ENCODE peak calls at places on chromosomes 6 and 20, in ten cellular contexts. Z is upper lobe of left lung; T is suprapubic skin; Y is uterus; P is HL-60; B is fibroblast of lung; A is right lobe of liver; X is H9; I is CD8-positive, alpha-beta T cell; V is IMR-90. H is an unnamed sample.

GRCh38 chr6:170279977-170280688 is 10.7 kb downstream of the DLL1 start:
- DNase-seq in Z (peak), T (no peak), Y (no peak), P (no peak), B (peak), A (peak), X (no peak), I (peak), V (peak), H (peak)

GRCh38 chr20:38633577-38634093 is 32.0 kb downstream of the ARHGAP40 start:
- DNase-seq in Z (no peak), T (no peak), Y (no peak), P (peak), B (peak), A (no peak), X (peak), I (peak), V (peak), H (peak)

GRCh38 chr20:41141153-41141815 is 3.9 kb downstream of the PLCG1 start:
- DNase-seq in Z (peak), T (no peak), Y (peak), P (no peak), B (peak), A (no peak), X (no peak), I (no peak), V (peak), H (no peak)

GRCh38 chr20:8527998-8528397 is 395.9 kb downstream of the PLCB1 start:
- DNase-seq in Z (no peak), T (no peak), Y (no peak), P (no peak), B (peak), A (no peak), X (no peak), I (no peak), V (peak), H (no peak)

GRCh38 chr6:159788757-159789376 is 535 bp downstream of the TCP1 start:
- DNase-seq in Z (peak), T (peak), Y (peak), P (no peak), B (peak), A (peak), X (peak), I (peak), V (peak), H (peak)

GRCh38 chr20:4626228-4626627 is 95.5 kb upstream of the PRND start:
- DNase-seq in Z (no peak), T (no peak), Y (no peak), P (no peak), B (no peak), A (no peak), X (no peak), I (no peak), V (no peak), H (no peak)

GRCh38 chr20:2867081-2867860 is 6.0 kb upstream of the PTPRA start:
- DNase-seq in Z (no peak), T (no peak), Y (no peak), P (no peak), B (no peak), A (no peak), X (no peak), I (no peak), V (no peak), H (no peak)

GRCh38 chr6:3913077-3913957 is 64.1 kb downstream of the FAM50B start:
- DNase-seq in Z (no peak), T (no peak), Y (peak), P (no peak), B (peak), A (no peak), X (no peak), I (no peak), V (peak), H (no peak)

GRCh38 chr20:63429992-63430391 is 42.5 kb downstream of the KCNQ2 start:
- DNase-seq in Z (peak), T (no peak), Y (no peak), P (no peak), B (no peak), A (no peak), X (no peak), I (no peak), V (no peak), H (no peak)

GRCh38 chr6:27422651-27423332 is 34.2 kb downstream of the ZNF391 start:
- DNase-seq in Z (no peak), T (no peak), Y (no peak), P (no peak), B (peak), A (no peak), X (peak), I (no peak), V (no peak), H (no peak)

GRCh38 chr6:13919861-13920260 is 4.9 kb upstream of the RNF182 start:
- DNase-seq in Z (no peak), T (no peak), Y (no peak), P (no peak), B (no peak), A (no peak), X (no peak), I (no peak), V (no peak), H (no peak)

GRCh38 chr6:19694697-19695096 is 142.5 kb upstream of the ID4 start:
- DNase-seq in Z (no peak), T (no peak), Y (no peak), P (no peak), B (no peak), A (no peak), X (no peak), I (no peak), V (no peak), H (no peak)

GRCh38 chr6:155377061-155377460 is 62.8 kb upstream of the TFB1M start:
- DNase-seq in Z (no peak), T (no peak), Y (no peak), P (no peak), B (peak), A (no peak), X (no peak), I (no peak), V (peak), H (no peak)

GRCh38 chr6:166488701-166489100 is 97.8 kb downstream of the RAMACL start:
- DNase-seq in Z (no peak), T (no peak), Y (no peak), P (no peak), B (no peak), A (no peak), X (no peak), I (no peak), V (no peak), H (peak)

GRCh38 chr20:23103284-23104018 is 17.3 kb upstream of the CD93 start:
- DNase-seq in Z (no peak), T (no peak), Y (no peak), P (no peak), B (peak), A (no peak), X (no peak), I (no peak), V (no peak), H (peak)

GRCh38 chr6:66369407-66369806 is 662.4 kb upstream of the EYS start:
- DNase-seq in Z (no peak), T (no peak), Y (no peak), P (no peak), B (no peak), A (no peak), X (no peak), I (no peak), V (no peak), H (no peak)

GRCh38 chr20:44328428-44328827 is 8.4 kb upstream of the R3HDML start:
- DNase-seq in Z (no peak), T (no peak), Y (no peak), P (no peak), B (no peak), A (no peak), X (no peak), I (no peak), V (no peak), H (no peak)

GRCh38 chr20:62707981-62708521 is 585 bp upstream of the NTSR1 start:
- DNase-seq in Z (peak), T (no peak), Y (no peak), P (peak), B (no peak), A (peak), X (peak), I (no peak), V (no peak), H (no peak)

GRCh38 chr6:85498596-85499258 is 48.8 kb downstream of the NT5E start:
- DNase-seq in Z (no peak), T (no peak), Y (no peak), P (no peak), B (peak), A (no peak), X (no peak), I (no peak), V (peak), H (no peak)

DNA sequence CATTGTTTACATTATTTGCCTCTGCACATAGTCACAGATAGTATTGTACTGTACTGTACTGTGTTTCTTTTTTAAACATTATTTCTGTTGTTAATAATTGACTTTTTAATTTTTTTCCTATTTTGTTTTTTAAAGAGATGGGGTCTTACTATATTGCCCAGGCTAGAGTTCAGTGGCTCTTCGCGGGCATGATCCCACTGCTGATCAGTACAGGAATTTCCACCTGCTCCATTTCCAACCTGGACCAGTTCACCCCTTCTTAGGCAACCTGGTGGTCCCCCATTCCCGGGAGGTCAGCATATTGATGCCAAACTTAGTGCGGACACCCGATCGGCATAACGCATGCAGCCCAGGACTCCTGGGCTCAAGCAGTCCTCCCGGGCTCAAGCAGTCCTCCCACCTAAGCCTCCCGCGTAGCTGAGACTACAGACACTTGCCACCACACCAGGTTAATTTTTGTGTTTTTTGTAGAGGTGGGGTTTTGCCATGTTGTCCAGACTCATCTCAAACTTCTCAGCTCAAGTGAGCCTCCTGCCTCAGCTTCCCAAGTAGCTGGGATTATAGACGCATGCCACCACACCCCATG is 47.5 kb downstream of the PTPN1 start:
- DNase-seq in Z (no peak), T (no peak), Y (no peak), P (no peak), B (no peak), A (no peak), X (no peak), I (no peak), V (no peak), H (no peak)
- H3K27ac ChIP-seq in Z (no peak), T (no peak), Y (no peak), P (no peak), B (no peak), A (no peak), X (no peak), I (no peak), V (peak), H (no peak)

GRCh38 chr20:30611239-30611984 is 646.1 kb upstream of the DEFB115 start:
- DNase-seq in Z (no peak), T (no peak), Y (no peak), P (no peak), B (no peak), A (no peak), X (no peak), I (no peak), V (no peak), H (no peak)
- H3K27ac ChIP-seq in Z (no peak), T (no peak), Y (no peak), P (no peak), B (no peak), A (no peak), X (no peak), I (no peak), V (no peak), H (peak)

GRCh38 chr6:108288742-108289141 is 6.1 kb upstream of the AFG1L start:
- DNase-seq in Z (no peak), T (no peak), Y (no peak), P (no peak), B (no peak), A (no peak), X (no peak), I (no peak), V (no peak), H (no peak)
- H3K27ac ChIP-seq in Z (no peak), T (no peak), Y (no peak), P (no peak), B (no peak), A (no peak), X (no peak), I (no peak), V (no peak), H (no peak)

GRCh38 chr6:43763133-43763797 is 6.7 kb upstream of the VEGFA start:
- DNase-seq in Z (no peak), T (no peak), Y (no peak), P (no peak), B (no peak), A (no peak), X (no peak), I (no peak), V (peak), H (no peak)
- H3K27ac ChIP-seq in Z (no peak), T (no peak), Y (no peak), P (no peak), B (no peak), A (no peak), X (no peak), I (no peak), V (no peak), H (no peak)

GRCh38 chr20:35792740-35793139 is 20.9 kb downstream of the PHF20 start:
- DNase-seq in Z (no peak), T (no peak), Y (no peak), P (no peak), B (no peak), A (no peak), X (no peak), I (no peak), V (no peak), H (no peak)
- H3K27ac ChIP-seq in Z (peak), T (peak), Y (peak), P (peak), B (no peak), A (no peak), X (no peak), I (no peak), V (peak), H (no peak)

GRCh38 chr20:50721881-50722281 is 9.5 kb upstream of the PARD6B start:
- DNase-seq in Z (no peak), T (peak), Y (peak), P (no peak), B (no peak), A (no peak), X (no peak), I (no peak), V (no peak), H (no peak)
- H3K27ac ChIP-seq in Z (peak), T (peak), Y (peak), P (no peak), B (no peak), A (no peak), X (no peak), I (no peak), V (no peak), H (peak)

DNA sequence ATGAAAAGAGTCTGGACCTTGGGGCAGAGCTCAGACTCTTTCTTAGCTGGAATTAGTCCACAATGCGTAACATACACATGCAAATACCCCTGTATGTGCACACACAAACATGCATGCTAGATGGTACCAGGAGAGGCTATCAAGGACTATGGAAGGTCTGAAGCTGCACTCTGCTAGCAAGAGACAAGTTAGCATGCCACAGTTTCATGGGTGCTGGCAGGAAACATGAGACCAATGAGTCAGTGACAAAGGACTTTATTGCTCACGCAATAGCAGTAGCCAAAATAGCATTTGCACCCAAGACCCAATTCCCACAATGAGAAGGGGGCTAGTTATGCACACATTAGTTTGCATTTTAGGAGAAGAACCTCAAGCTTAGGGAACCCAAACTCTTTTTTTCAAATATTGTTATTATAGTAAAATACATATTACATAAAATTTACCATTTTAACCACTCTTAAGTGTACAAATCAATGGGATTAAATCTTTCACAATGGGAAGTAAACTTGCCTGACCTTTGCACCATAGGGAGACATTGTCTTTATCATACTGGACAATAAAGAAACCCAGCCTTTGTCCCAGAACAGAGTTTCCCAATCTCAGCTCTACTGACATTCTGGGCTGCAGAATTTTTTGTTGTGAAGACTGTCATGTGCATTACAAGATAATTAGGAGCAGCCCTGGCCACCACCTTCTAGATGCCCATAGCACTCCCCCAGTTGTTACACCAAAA is 69.1 kb downstream of the NRSN1 start:
- DNase-seq in Z (no peak), T (no peak), Y (no peak), P (no peak), B (no peak), A (no peak), X (no peak), I (no peak), V (no peak), H (no peak)
- H3K27ac ChIP-seq in Z (no peak), T (no peak), Y (no peak), P (no peak), B (no peak), A (no peak), X (no peak), I (no peak), V (no peak), H (no peak)

DNA sequence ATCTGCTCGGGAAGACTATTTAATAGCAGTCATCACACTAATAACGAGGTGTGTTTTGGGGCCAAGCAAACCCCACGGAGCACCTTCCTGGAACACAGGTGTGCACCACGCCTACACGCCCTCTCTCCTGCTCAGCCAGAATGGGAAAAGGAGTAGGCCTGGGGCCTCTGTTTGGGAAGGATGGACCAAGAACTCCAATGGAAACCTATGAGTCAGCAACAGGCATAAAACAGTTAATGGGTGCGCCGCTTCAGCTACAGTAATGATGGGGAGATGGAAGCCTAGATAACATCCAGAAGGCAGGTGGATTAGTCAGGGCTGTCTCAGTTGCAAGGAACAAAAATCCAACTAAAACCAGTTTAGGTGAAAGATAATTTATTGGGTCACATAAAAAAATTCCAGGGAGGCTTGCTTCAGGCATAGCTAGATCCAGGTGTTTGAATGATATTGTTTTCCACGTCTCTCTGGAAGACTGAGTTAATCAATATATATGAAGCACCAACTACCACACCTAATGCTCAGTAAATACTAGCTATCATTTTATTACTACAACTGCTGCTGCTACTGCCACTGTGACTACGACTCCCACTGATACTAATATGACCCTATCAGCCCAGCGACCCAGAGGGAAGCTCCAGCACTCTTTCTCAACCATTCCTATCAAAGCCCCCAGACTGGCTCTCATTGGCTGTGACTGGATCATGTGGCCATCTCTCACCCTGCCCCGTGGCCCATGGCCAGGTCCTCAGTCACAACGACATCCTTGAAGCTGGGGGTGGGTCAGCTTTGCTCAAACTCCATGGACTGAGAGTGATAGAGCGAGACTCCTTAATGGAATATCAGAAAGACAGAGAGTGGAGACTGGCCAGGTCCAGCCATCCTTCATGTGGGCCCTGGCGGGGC is 155.2 kb upstream of the PTPN1 start:
- DNase-seq in Z (no peak), T (no peak), Y (no peak), P (no peak), B (no peak), A (no peak), X (no peak), I (no peak), V (no peak), H (peak)
- H3K27ac ChIP-seq in Z (no peak), T (no peak), Y (no peak), P (no peak), B (no peak), A (no peak), X (no peak), I (no peak), V (no peak), H (no peak)

GRCh38 chr6:169213814-169214520 is 39.7 kb downstream of the THBS2 start:
- DNase-seq in Z (peak), T (no peak), Y (peak), P (no peak), B (no peak), A (no peak), X (no peak), I (no peak), V (no peak), H (peak)
- H3K27ac ChIP-seq in Z (peak), T (peak), Y (peak), P (peak), B (peak), A (peak), X (no peak), I (no peak), V (peak), H (peak)